ENCODE peak calls at places on chromosomes 11 and 22, in eight cellular contexts. One of them, this sample, is unnamed.

GRCh38 chr22:46076651-46077339 is 73.5 kb upstream of the PPARA start:
- DNase-seq in NCI-H1092: no peak
- DNase-seq in T-helper 2 cell treated with Interferon-gamma antibody and Interleukin-4, amounts not matched to agents 5 μg/mL and 100 μg/mL, for 36 hours: no peak
- DNase-seq in frontal cortex: no peak
- DNase-seq in Calu3: peak; percentile 50
- DNase-seq in caudate nucleus: no peak
- DNase-seq in cardiac muscle cell: no peak
- DNase-seq in Caki2: peak; percentile 83
- DNase-seq in this sample: no peak

GRCh38 chr11:705646-706438 is at the start of gene EPS8L2:
- DNase-seq in NCI-H1092: no peak
- DNase-seq in T-helper 2 cell treated with Interferon-gamma antibody and Interleukin-4, amounts not matched to agents 5 μg/mL and 100 μg/mL, for 36 hours: no peak
- DNase-seq in frontal cortex: no peak
- DNase-seq in Calu3: peak; percentile 73
- DNase-seq in caudate nucleus: no peak
- DNase-seq in cardiac muscle cell: no peak
- DNase-seq in Caki2: peak; percentile 48
- DNase-seq in this sample: no peak

GRCh38 chr11:111500481-111500880 is 11.7 kb downstream of the BTG4 start:
- DNase-seq in NCI-H1092: no peak
- DNase-seq in T-helper 2 cell treated with Interferon-gamma antibody and Interleukin-4, amounts not matched to agents 5 μg/mL and 100 μg/mL, for 36 hours: no peak
- DNase-seq in frontal cortex: no peak
- DNase-seq in Calu3: no peak
- DNase-seq in caudate nucleus: no peak
- DNase-seq in cardiac muscle cell: no peak
- DNase-seq in Caki2: no peak
- DNase-seq in this sample: no peak

GRCh38 chr11:44065161-44065571 is 904 bp upstream of the ACCS start:
- DNase-seq in NCI-H1092: no peak
- DNase-seq in T-helper 2 cell treated with Interferon-gamma antibody and Interleukin-4, amounts not matched to agents 5 μg/mL and 100 μg/mL, for 36 hours: no peak
- DNase-seq in frontal cortex: no peak
- DNase-seq in Calu3: no peak
- DNase-seq in caudate nucleus: no peak
- DNase-seq in cardiac muscle cell: no peak
- DNase-seq in Caki2: no peak
- DNase-seq in this sample: no peak

GRCh38 chr11:123308077-123308476 is 113.0 kb upstream of the CLMP start:
- DNase-seq in NCI-H1092: peak; percentile 70
- DNase-seq in T-helper 2 cell treated with Interferon-gamma antibody and Interleukin-4, amounts not matched to agents 5 μg/mL and 100 μg/mL, for 36 hours: no peak
- DNase-seq in frontal cortex: no peak
- DNase-seq in Calu3: no peak
- DNase-seq in caudate nucleus: no peak
- DNase-seq in cardiac muscle cell: peak; percentile 87
- DNase-seq in Caki2: no peak
- DNase-seq in this sample: no peak

GRCh38 chr11:285021-285893 is 3.7 kb upstream of the PGGHG start:
- DNase-seq in NCI-H1092: no peak
- DNase-seq in T-helper 2 cell treated with Interferon-gamma antibody and Interleukin-4, amounts not matched to agents 5 μg/mL and 100 μg/mL, for 36 hours: no peak
- DNase-seq in frontal cortex: no peak
- DNase-seq in Calu3: no peak
- DNase-seq in caudate nucleus: no peak
- DNase-seq in cardiac muscle cell: no peak
- DNase-seq in Caki2: no peak
- DNase-seq in this sample: peak; percentile 30

GRCh38 chr11:116044946-116045345 is 540.7 kb upstream of the CADM1 start:
- DNase-seq in NCI-H1092: no peak
- DNase-seq in T-helper 2 cell treated with Interferon-gamma antibody and Interleukin-4, amounts not matched to agents 5 μg/mL and 100 μg/mL, for 36 hours: no peak
- DNase-seq in frontal cortex: no peak
- DNase-seq in Calu3: no peak
- DNase-seq in caudate nucleus: no peak
- DNase-seq in cardiac muscle cell: peak; percentile 54
- DNase-seq in Caki2: no peak
- DNase-seq in this sample: no peak

GRCh38 chr22:23520875-23521441 is 59.1 kb downstream of the IGLL1 start:
- DNase-seq in NCI-H1092: no peak
- DNase-seq in T-helper 2 cell treated with Interferon-gamma antibody and Interleukin-4, amounts not matched to agents 5 μg/mL and 100 μg/mL, for 36 hours: no peak
- DNase-seq in frontal cortex: peak; percentile 61
- DNase-seq in Calu3: no peak
- DNase-seq in caudate nucleus: no peak
- DNase-seq in cardiac muscle cell: no peak
- DNase-seq in Caki2: no peak
- DNase-seq in this sample: no peak

GRCh38 chr11:86176165-86176884 is 68.2 kb upstream of the EED start:
- DNase-seq in NCI-H1092: no peak
- DNase-seq in T-helper 2 cell treated with Interferon-gamma antibody and Interleukin-4, amounts not matched to agents 5 μg/mL and 100 μg/mL, for 36 hours: peak; percentile 74
- DNase-seq in frontal cortex: no peak
- DNase-seq in Calu3: peak; percentile 8
- DNase-seq in caudate nucleus: no peak
- DNase-seq in cardiac muscle cell: no peak
- DNase-seq in Caki2: no peak
- DNase-seq in this sample: peak; percentile 61

GRCh38 chr11:120807414-120808150 is 216.3 kb upstream of the TBCEL start:
- DNase-seq in NCI-H1092: no peak
- DNase-seq in T-helper 2 cell treated with Interferon-gamma antibody and Interleukin-4, amounts not matched to agents 5 μg/mL and 100 μg/mL, for 36 hours: no peak
- DNase-seq in frontal cortex: no peak
- DNase-seq in Calu3: peak; percentile 7
- DNase-seq in caudate nucleus: no peak
- DNase-seq in cardiac muscle cell: no peak
- DNase-seq in Caki2: peak; percentile 98
- DNase-seq in this sample: no peak

GRCh38 chr11:82967381-82967780 is 65.8 kb downstream of the DDIAS start:
- DNase-seq in NCI-H1092: no peak
- DNase-seq in T-helper 2 cell treated with Interferon-gamma antibody and Interleukin-4, amounts not matched to agents 5 μg/mL and 100 μg/mL, for 36 hours: no peak
- DNase-seq in frontal cortex: no peak
- DNase-seq in Calu3: no peak
- DNase-seq in caudate nucleus: no peak
- DNase-seq in cardiac muscle cell: no peak
- DNase-seq in Caki2: no peak
- DNase-seq in this sample: no peak

GRCh38 chr11:8649361-8649760 is 33.1 kb downstream of the TRIM66 start:
- DNase-seq in NCI-H1092: no peak
- DNase-seq in T-helper 2 cell treated with Interferon-gamma antibody and Interleukin-4, amounts not matched to agents 5 μg/mL and 100 μg/mL, for 36 hours: no peak
- DNase-seq in frontal cortex: no peak
- DNase-seq in Calu3: no peak
- DNase-seq in caudate nucleus: no peak
- DNase-seq in cardiac muscle cell: no peak
- DNase-seq in Caki2: no peak
- DNase-seq in this sample: no peak

GRCh38 chr11:86990520-86990919 is 35.3 kb upstream of the FZD4 start:
- DNase-seq in NCI-H1092: no peak
- DNase-seq in T-helper 2 cell treated with Interferon-gamma antibody and Interleukin-4, amounts not matched to agents 5 μg/mL and 100 μg/mL, for 36 hours: no peak
- DNase-seq in frontal cortex: no peak
- DNase-seq in Calu3: peak; percentile 3
- DNase-seq in caudate nucleus: no peak
- DNase-seq in cardiac muscle cell: peak; percentile 36
- DNase-seq in Caki2: peak; percentile 75
- DNase-seq in this sample: no peak

GRCh38 chr11:114607753-114608459 is 12.3 kb upstream of the NXPE4 start:
- DNase-seq in NCI-H1092: no peak
- DNase-seq in T-helper 2 cell treated with Interferon-gamma antibody and Interleukin-4, amounts not matched to agents 5 μg/mL and 100 μg/mL, for 36 hours: no peak
- DNase-seq in frontal cortex: no peak
- DNase-seq in Calu3: no peak
- DNase-seq in caudate nucleus: no peak
- DNase-seq in cardiac muscle cell: no peak
- DNase-seq in Caki2: no peak
- DNase-seq in this sample: no peak

GRCh38 chr11:66339686-66340483 is 3.7 kb upstream of the RIN1 start:
- DNase-seq in NCI-H1092: no peak
- DNase-seq in T-helper 2 cell treated with Interferon-gamma antibody and Interleukin-4, amounts not matched to agents 5 μg/mL and 100 μg/mL, for 36 hours: no peak
- DNase-seq in frontal cortex: no peak
- DNase-seq in Calu3: no peak
- DNase-seq in caudate nucleus: no peak
- DNase-seq in cardiac muscle cell: no peak
- DNase-seq in Caki2: no peak
- DNase-seq in this sample: no peak